ENCODE peak calls at places on chromosomes 5 and 9, in four cellular contexts. G, N, C and F are unnamed samples.

GRCh38 chr9:79685576-79685975 is 113.8 kb downstream of the TLE4 start:
- DNase-seq in N (no peak), G (no peak), C (no peak), F (no peak)

GRCh38 chr5:180271205-180271604 is 20.7 kb downstream of the MAPK9 start:
- DNase-seq in G (no peak), N (no peak), C (no peak), F (no peak)

GRCh38 chr9:129206921-129207320 is 28.9 kb upstream of the IER5L start:
- DNase-seq in N (no peak), C (no peak), G (no peak), F (no peak)

GRCh38 chr5:14490309-14490711 is 91.3 kb upstream of the OTULINL start:
- DNase-seq in N (no peak), G (no peak), C (no peak), F (no peak)

GRCh38 chr5:139667730-139668063 is 19.5 kb downstream of the CXXC5 start:
- DNase-seq in G (no peak), N (no peak), C (no peak), F (no peak)

GRCh38 chr5:54522080-54522479 is 4.5 kb downstream of the SNX18 start:
- DNase-seq in G (no peak), C (no peak), N (no peak), F (no peak)

GRCh38 chr9:130073373-130073772 is 19.7 kb downstream of the GPR107 start:
- DNase-seq in N (no peak), G (no peak), C (no peak), F (peak; percentile 24)

GRCh38 chr5:59485104-59485503 is 408.4 kb downstream of the PDE4D start:
- DNase-seq in N (no peak), C (no peak), G (no peak), F (no peak)

GRCh38 chr5:72040513-72040912 is 66.8 kb upstream of the MAP1B start:
- DNase-seq in N (no peak), C (no peak), G (no peak), F (no peak)

GRCh38 chr9:113154471-113154870 is 3.7 kb downstream of the SLC31A2 start:
- DNase-seq in C (no peak), N (no peak), G (no peak), F (peak; percentile 60)

GRCh38 chr5:101424530-101425175 is 521.6 kb upstream of the ST8SIA4 start:
- DNase-seq in C (no peak), N (no peak), G (no peak), F (no peak)

GRCh38 chr9:92725266-92725545 is 39.4 kb downstream of the BICD2 start:
- DNase-seq in G (no peak), N (peak; percentile 21), C (no peak), F (no peak)
- TF ChIP-seq POLR2A in G (no peak), N (no peak), C (no peak), F (no peak)

GRCh38 chr5:149207821-149208220 is 63.8 kb upstream of the AFAP1L1 start:
- DNase-seq in N (no peak), C (no peak), G (no peak), F (no peak)
- TF ChIP-seq POLR2A in N (no peak), C (no peak), G (no peak), F (no peak)

DNA sequence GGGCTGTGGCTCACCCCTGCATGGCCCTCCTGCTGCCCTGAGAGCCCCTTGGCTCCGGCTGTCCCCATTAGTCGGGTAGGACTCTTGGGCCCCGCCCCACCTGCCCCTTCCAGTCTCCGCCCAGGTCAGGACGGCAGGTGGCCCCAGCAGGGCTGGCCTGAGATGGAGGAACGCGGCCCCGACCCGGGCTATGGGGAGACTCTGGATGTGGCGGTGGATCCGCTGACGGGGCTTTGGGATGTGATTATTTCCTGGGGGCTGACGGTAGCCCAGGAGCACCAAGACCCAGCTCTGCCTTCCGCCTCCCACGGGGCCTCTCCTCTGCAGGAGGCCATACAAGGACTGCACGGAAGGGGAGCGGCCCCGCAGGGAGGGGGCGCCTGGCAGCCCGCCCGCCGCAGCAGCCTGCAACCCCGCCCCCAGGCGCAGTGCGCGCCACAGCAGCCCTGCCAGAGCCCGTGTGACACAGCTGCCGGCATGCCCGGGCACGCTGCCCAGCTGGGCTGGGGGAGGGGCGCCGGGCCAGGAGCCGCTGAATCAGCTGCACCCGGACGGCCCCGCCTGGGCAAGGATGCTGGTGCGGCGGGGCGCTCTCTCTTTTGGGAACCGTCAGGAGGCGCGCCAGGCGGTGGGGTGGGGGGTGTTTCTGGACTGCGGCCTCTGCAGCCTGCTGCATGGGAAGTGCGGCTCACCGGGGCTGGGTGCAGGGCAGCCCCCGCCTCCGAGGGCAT is 9.2 kb downstream of the TMEM250 start:
- DNase-seq in N (peak; percentile 96), C (peak; percentile 98), G (peak; percentile 96), F (peak; percentile 99)
- TF ChIP-seq POLR2A in N (no peak), C (no peak), G (peak; percentile 47), F (no peak)

GRCh38 chr5:28495876-28496275 is 1457.5 kb upstream of the CDH9 start:
- DNase-seq in G (no peak), N (no peak), C (no peak), F (no peak)

GRCh38 chr5:28505121-28505520 is 1466.7 kb upstream of the CDH9 start:
- DNase-seq in C (no peak), N (no peak), G (no peak), F (no peak)

GRCh38 chr5:28500511-28500910 is 1462.1 kb upstream of the CDH9 start:
- DNase-seq in C (no peak), G (no peak), N (no peak), F (no peak)

DNA sequence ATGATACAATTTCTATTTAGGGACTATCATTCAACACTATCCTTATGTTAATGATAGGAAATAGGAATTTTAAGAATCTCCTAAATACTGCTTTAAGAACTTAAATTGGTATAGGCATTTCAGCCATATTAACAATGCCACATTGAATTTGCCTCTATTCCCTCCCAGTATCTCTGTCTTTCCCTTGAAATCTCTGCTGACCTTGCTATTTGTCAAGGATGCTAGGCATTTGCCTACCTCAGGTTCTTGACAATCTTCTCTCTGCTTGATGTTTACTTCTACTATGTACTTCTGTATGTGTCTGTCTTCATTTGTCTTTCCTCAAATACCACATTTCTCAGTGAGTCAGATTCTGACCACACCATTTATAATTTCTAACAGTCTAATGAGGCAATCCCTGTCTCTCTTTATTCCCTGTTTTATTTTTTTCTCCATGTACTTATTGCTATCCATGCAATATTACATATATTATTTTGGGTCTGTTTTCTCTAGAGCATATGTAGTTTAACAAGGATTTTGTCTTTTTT is 1461.4 kb upstream of the CDH9 start:
- DNase-seq in N (no peak), G (no peak), C (no peak), F (no peak)
- TF ChIP-seq POLR2A in N (no peak), G (no peak), C (no peak), F (no peak)

GRCh38 chr9:37784640-37785483 is at the start of gene EXOSC3:
- DNase-seq in G (peak; percentile 95), C (peak; percentile 96), N (peak; percentile 89), F (peak; percentile 93)
- TF ChIP-seq POLR2A in G (peak; percentile 53), C (peak; percentile 9), N (peak; percentile 41), F (peak; percentile 53)

DNA sequence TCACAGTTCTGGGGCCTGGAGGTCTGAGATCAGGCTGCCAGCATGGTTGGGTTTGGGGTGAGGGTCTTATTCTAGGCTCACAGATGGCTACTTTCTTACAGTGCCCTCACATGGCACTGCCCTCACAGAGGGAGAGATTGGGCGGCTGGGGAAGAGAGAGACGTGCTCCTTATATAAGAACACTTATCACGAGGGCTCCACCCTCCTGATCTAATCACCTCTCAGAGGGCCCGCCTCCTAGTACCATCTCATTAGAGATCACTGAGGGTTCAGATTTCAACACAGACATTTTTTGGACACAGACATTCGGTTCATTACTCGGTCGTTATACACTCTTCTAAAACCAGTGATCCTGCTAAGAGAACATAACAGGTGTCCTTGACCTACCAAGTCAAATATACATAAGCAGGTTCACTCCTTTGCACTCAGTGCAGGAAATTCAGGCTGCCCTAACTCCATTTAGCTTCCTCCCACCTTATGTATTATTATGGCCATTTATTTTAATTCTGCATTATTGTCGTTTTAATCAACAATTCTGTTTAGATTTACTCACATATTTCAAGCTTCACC is 121.7 kb downstream of the ICE1 start:
- DNase-seq in G (no peak), C (no peak), N (no peak), F (no peak)
- TF ChIP-seq POLR2A in G (no peak), C (no peak), N (no peak), F (no peak)